ENCODE peak calls at places on chromosomes 1 and 21, in five cellular contexts. One of them, this sample, is unnamed.

GRCh38 chr1:46394108-46394871 is at the start of gene FAAH:
- DNase-seq in fibroblast of pulmonary artery: peak; percentile 25
- DNase-seq in left ventricle myocardium inferior: peak; percentile 68
- DNase-seq in GM13977: peak; percentile 24
- DNase-seq in BE2C: peak; percentile 72
- DNase-seq in this sample: peak; percentile 85

GRCh38 chr1:192973202-192973601 is 86.0 kb downstream of the UCHL5 start:
- DNase-seq in fibroblast of pulmonary artery: no peak
- DNase-seq in left ventricle myocardium inferior: no peak
- DNase-seq in GM13977: no peak
- DNase-seq in BE2C: no peak
- DNase-seq in this sample: no peak

GRCh38 chr1:5493708-5494390 is 498.4 kb downstream of the NPHP4 start:
- DNase-seq in fibroblast of pulmonary artery: no peak
- DNase-seq in left ventricle myocardium inferior: no peak
- DNase-seq in GM13977: no peak
- DNase-seq in BE2C: no peak
- DNase-seq in this sample: no peak

GRCh38 chr1:115112496-115113375 is 23.4 kb upstream of the TSPAN2 start:
- DNase-seq in fibroblast of pulmonary artery: peak; percentile 25
- DNase-seq in left ventricle myocardium inferior: no peak
- DNase-seq in GM13977: no peak
- DNase-seq in BE2C: peak; percentile 23
- DNase-seq in this sample: peak; percentile 75

GRCh38 chr1:231753313-231753712 is 126.7 kb downstream of the DISC1 start:
- DNase-seq in fibroblast of pulmonary artery: no peak
- DNase-seq in left ventricle myocardium inferior: no peak
- DNase-seq in GM13977: no peak
- DNase-seq in BE2C: no peak
- DNase-seq in this sample: no peak

GRCh38 chr21:15730484-15731242 is 881 bp downstream of the USP25 start:
- DNase-seq in fibroblast of pulmonary artery: peak; percentile 22
- DNase-seq in left ventricle myocardium inferior: no peak
- DNase-seq in GM13977: peak; percentile 29
- DNase-seq in BE2C: no peak
- DNase-seq in this sample: no peak

GRCh38 chr1:53552146-53552940 is 93.1 kb downstream of the DMRTB1 start:
- DNase-seq in fibroblast of pulmonary artery: no peak
- DNase-seq in left ventricle myocardium inferior: peak; percentile 1
- DNase-seq in GM13977: no peak
- DNase-seq in BE2C: peak; percentile 4
- DNase-seq in this sample: peak; percentile 2

GRCh38 chr1:118627435-118627834 is 360.7 kb downstream of the TBX15 start:
- DNase-seq in fibroblast of pulmonary artery: no peak
- DNase-seq in left ventricle myocardium inferior: no peak
- DNase-seq in GM13977: no peak
- DNase-seq in BE2C: no peak
- DNase-seq in this sample: no peak

GRCh38 chr1:91759076-91759475 is 126.9 kb downstream of the TGFBR3 start:
- DNase-seq in fibroblast of pulmonary artery: no peak
- DNase-seq in left ventricle myocardium inferior: no peak
- DNase-seq in GM13977: no peak
- DNase-seq in BE2C: no peak
- DNase-seq in this sample: no peak

GRCh38 chr1:42085596-42085995 is 67.6 kb upstream of the GUCA2B start:
- DNase-seq in fibroblast of pulmonary artery: peak; percentile 53
- DNase-seq in left ventricle myocardium inferior: no peak
- DNase-seq in GM13977: no peak
- DNase-seq in BE2C: no peak
- DNase-seq in this sample: no peak

GRCh38 chr1:112507896-112508241 is 896 bp upstream of the WNT2B start:
- DNase-seq in fibroblast of pulmonary artery: no peak
- DNase-seq in left ventricle myocardium inferior: no peak
- DNase-seq in GM13977: peak; percentile 60
- DNase-seq in BE2C: no peak
- DNase-seq in this sample: peak; percentile 47

GRCh38 chr21:45644041-45644906 is 749 bp downstream of the PCBP3 start:
- DNase-seq in fibroblast of pulmonary artery: peak; percentile 11
- DNase-seq in left ventricle myocardium inferior: no peak
- DNase-seq in GM13977: no peak
- DNase-seq in BE2C: peak; percentile 53
- DNase-seq in this sample: peak; percentile 41

GRCh38 chr1:236009193-236009592 is 55.7 kb downstream of the NID1 start:
- DNase-seq in fibroblast of pulmonary artery: no peak
- DNase-seq in left ventricle myocardium inferior: no peak
- DNase-seq in GM13977: no peak
- DNase-seq in BE2C: no peak
- DNase-seq in this sample: no peak

GRCh38 chr1:225484657-225485606 is 57.1 kb upstream of the LBR start:
- DNase-seq in fibroblast of pulmonary artery: no peak
- DNase-seq in left ventricle myocardium inferior: no peak
- DNase-seq in GM13977: no peak
- DNase-seq in BE2C: no peak
- DNase-seq in this sample: no peak

GRCh38 chr1:203839081-203839480 is 22.3 kb upstream of the SNRPE start:
- DNase-seq in fibroblast of pulmonary artery: peak; percentile 87
- DNase-seq in left ventricle myocardium inferior: no peak
- DNase-seq in GM13977: no peak
- DNase-seq in BE2C: no peak
- DNase-seq in this sample: no peak

GRCh38 chr1:115557715-115558114 is 84.1 kb upstream of the VANGL1 start:
- DNase-seq in fibroblast of pulmonary artery: no peak
- DNase-seq in left ventricle myocardium inferior: no peak
- DNase-seq in GM13977: no peak
- DNase-seq in BE2C: no peak
- DNase-seq in this sample: no peak

GRCh38 chr21:33042812-33043211 is 17.1 kb downstream of the OLIG2 start:
- DNase-seq in fibroblast of pulmonary artery: peak; percentile 90
- DNase-seq in left ventricle myocardium inferior: no peak
- DNase-seq in GM13977: no peak
- DNase-seq in BE2C: no peak
- DNase-seq in this sample: no peak

GRCh38 chr1:173473599-173474011 is 3.5 kb upstream of the PRDX6 start:
- DNase-seq in fibroblast of pulmonary artery: peak; percentile 69
- DNase-seq in left ventricle myocardium inferior: no peak
- DNase-seq in GM13977: no peak
- DNase-seq in BE2C: no peak
- DNase-seq in this sample: no peak

GRCh38 chr1:197081117-197081753 is 14.2 kb upstream of the F13B start:
- DNase-seq in fibroblast of pulmonary artery: no peak
- DNase-seq in left ventricle myocardium inferior: no peak
- DNase-seq in GM13977: no peak
- DNase-seq in BE2C: no peak
- DNase-seq in this sample: no peak

GRCh38 chr1:24155011-24155782 is 12.3 kb upstream of the IL22RA1 start:
- DNase-seq in fibroblast of pulmonary artery: no peak
- DNase-seq in left ventricle myocardium inferior: no peak
- DNase-seq in GM13977: peak; percentile 59
- DNase-seq in BE2C: no peak
- DNase-seq in this sample: no peak

GRCh38 chr1:174301295-174302077 is 142.2 kb downstream of the RABGAP1L start:
- DNase-seq in fibroblast of pulmonary artery: no peak
- DNase-seq in left ventricle myocardium inferior: no peak
- DNase-seq in GM13977: no peak
- DNase-seq in BE2C: no peak
- DNase-seq in this sample: no peak

GRCh38 chr1:92882817-92883216 is 51.0 kb downstream of the RPL5 start:
- DNase-seq in fibroblast of pulmonary artery: no peak
- DNase-seq in left ventricle myocardium inferior: no peak
- DNase-seq in GM13977: no peak
- DNase-seq in BE2C: no peak
- DNase-seq in this sample: no peak

GRCh38 chr1:27152829-27153548 is 1.9 kb downstream of the SLC9A1 start:
- DNase-seq in fibroblast of pulmonary artery: no peak
- DNase-seq in left ventricle myocardium inferior: no peak
- DNase-seq in GM13977: no peak
- DNase-seq in BE2C: no peak
- DNase-seq in this sample: no peak

GRCh38 chr1:19423130-19423529 is 62.2 kb downstream of the CAPZB start:
- DNase-seq in fibroblast of pulmonary artery: peak; percentile 36
- DNase-seq in left ventricle myocardium inferior: no peak
- DNase-seq in GM13977: no peak
- DNase-seq in BE2C: no peak
- DNase-seq in this sample: no peak

GRCh38 chr1:43270421-43271095 is 775 bp downstream of the TMEM125 start:
- DNase-seq in fibroblast of pulmonary artery: no peak
- DNase-seq in left ventricle myocardium inferior: no peak
- DNase-seq in GM13977: peak; percentile 27
- DNase-seq in BE2C: no peak
- DNase-seq in this sample: peak; percentile 47

GRCh38 chr1:77975386-77975785 is 3.5 kb downstream of the FUBP1 start:
- DNase-seq in fibroblast of pulmonary artery: peak; percentile 11
- DNase-seq in left ventricle myocardium inferior: no peak
- DNase-seq in GM13977: no peak
- DNase-seq in BE2C: no peak
- DNase-seq in this sample: no peak

GRCh38 chr1:105544475-105544874 is 1512.0 kb upstream of the PRMT6 start:
- DNase-seq in fibroblast of pulmonary artery: peak; percentile 14
- DNase-seq in left ventricle myocardium inferior: no peak
- DNase-seq in GM13977: no peak
- DNase-seq in BE2C: no peak
- DNase-seq in this sample: no peak

GRCh38 chr1:224433041-224433670 is 1.4 kb downstream of the WDR26 start:
- DNase-seq in fibroblast of pulmonary artery: peak; percentile 18
- DNase-seq in left ventricle myocardium inferior: no peak
- DNase-seq in GM13977: no peak
- DNase-seq in BE2C: peak; percentile 22
- DNase-seq in this sample: peak; percentile 50

GRCh38 chr1:225182701-225183100 is 245.1 kb downstream of the LBR start:
- DNase-seq in fibroblast of pulmonary artery: no peak
- DNase-seq in left ventricle myocardium inferior: no peak
- DNase-seq in GM13977: no peak
- DNase-seq in BE2C: no peak
- DNase-seq in this sample: no peak

GRCh38 chr1:48870596-48870995 is 93.9 kb upstream of the BEND5 start:
- DNase-seq in fibroblast of pulmonary artery: peak; percentile 40
- DNase-seq in left ventricle myocardium inferior: no peak
- DNase-seq in GM13977: no peak
- DNase-seq in BE2C: peak; percentile 13
- DNase-seq in this sample: peak; percentile 7

GRCh38 chr1:220908757-220909156 is 29.5 kb downstream of the HLX start:
- DNase-seq in fibroblast of pulmonary artery: peak; percentile 61
- DNase-seq in left ventricle myocardium inferior: no peak
- DNase-seq in GM13977: peak; percentile 15
- DNase-seq in BE2C: no peak
- DNase-seq in this sample: no peak

GRCh38 chr1:110214454-110215404 is 4.6 kb downstream of the KCNC4 start:
- DNase-seq in fibroblast of pulmonary artery: peak; percentile 45
- DNase-seq in left ventricle myocardium inferior: no peak
- DNase-seq in GM13977: no peak
- DNase-seq in BE2C: peak; percentile 53
- DNase-seq in this sample: no peak

GRCh38 chr1:72954943-72955342 is 672.6 kb upstream of the NEGR1 start:
- DNase-seq in fibroblast of pulmonary artery: no peak
- DNase-seq in left ventricle myocardium inferior: no peak
- DNase-seq in GM13977: no peak
- DNase-seq in BE2C: no peak
- DNase-seq in this sample: no peak

GRCh38 chr1:179955318-179955638 is 668 bp downstream of the CEP350 start:
- DNase-seq in fibroblast of pulmonary artery: peak; percentile 13
- DNase-seq in left ventricle myocardium inferior: no peak
- DNase-seq in GM13977: no peak
- DNase-seq in BE2C: no peak
- DNase-seq in this sample: no peak

GRCh38 chr1:179952181-179952580 is 2.4 kb upstream of the CEP350 start:
- DNase-seq in fibroblast of pulmonary artery: no peak
- DNase-seq in left ventricle myocardium inferior: no peak
- DNase-seq in GM13977: no peak
- DNase-seq in BE2C: no peak
- DNase-seq in this sample: no peak

GRCh38 chr1:179955731-179956130 is 1.1 kb downstream of the CEP350 start:
- DNase-seq in fibroblast of pulmonary artery: no peak
- DNase-seq in left ventricle myocardium inferior: no peak
- DNase-seq in GM13977: no peak
- DNase-seq in BE2C: no peak
- DNase-seq in this sample: no peak

GRCh38 chr1:179954494-179955317 is at the start of gene CEP350:
- DNase-seq in fibroblast of pulmonary artery: peak; percentile 100
- DNase-seq in left ventricle myocardium inferior: peak; percentile 99
- DNase-seq in GM13977: peak; percentile 86
- DNase-seq in BE2C: peak; percentile 99
- DNase-seq in this sample: peak; percentile 98

GRCh38 chr1:179953974-179954493 is 576 bp upstream of the CEP350 start:
- DNase-seq in fibroblast of pulmonary artery: peak; percentile 65
- DNase-seq in left ventricle myocardium inferior: no peak
- DNase-seq in GM13977: peak; percentile 23
- DNase-seq in BE2C: peak; percentile 23
- DNase-seq in this sample: peak; percentile 12
- TF ChIP-seq CTCF in fibroblast of pulmonary artery: peak; percentile 23
- TF ChIP-seq CTCF in left ventricle myocardium inferior: peak; percentile 39
- TF ChIP-seq CTCF in GM13977: peak; percentile 12
- TF ChIP-seq CTCF in BE2C: peak; percentile 34
- TF ChIP-seq CTCF in this sample: no peak

DNA sequence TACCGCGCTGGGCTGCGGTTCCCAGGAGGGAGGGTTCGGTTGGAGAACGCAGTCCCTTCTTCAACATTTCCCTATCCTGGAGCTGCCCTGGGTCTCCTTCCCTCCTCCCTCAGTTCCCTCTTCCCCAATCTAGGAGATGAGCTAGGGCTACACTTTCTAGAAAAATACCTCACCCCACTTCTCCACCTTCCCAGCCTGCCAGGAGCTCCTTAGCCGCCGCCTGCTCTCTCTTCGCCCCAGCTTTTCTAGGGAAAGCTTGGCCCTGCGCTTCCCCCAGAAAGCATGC is 484 bp upstream of the ADAMTS1 start:
- DNase-seq in fibroblast of pulmonary artery: no peak
- DNase-seq in left ventricle myocardium inferior: no peak
- DNase-seq in GM13977: no peak
- DNase-seq in BE2C: no peak
- DNase-seq in this sample: no peak
- TF ChIP-seq CTCF in fibroblast of pulmonary artery: no peak
- TF ChIP-seq CTCF in left ventricle myocardium inferior: no peak
- TF ChIP-seq CTCF in GM13977: no peak
- TF ChIP-seq CTCF in BE2C: no peak
- TF ChIP-seq CTCF in this sample: no peak

DNA sequence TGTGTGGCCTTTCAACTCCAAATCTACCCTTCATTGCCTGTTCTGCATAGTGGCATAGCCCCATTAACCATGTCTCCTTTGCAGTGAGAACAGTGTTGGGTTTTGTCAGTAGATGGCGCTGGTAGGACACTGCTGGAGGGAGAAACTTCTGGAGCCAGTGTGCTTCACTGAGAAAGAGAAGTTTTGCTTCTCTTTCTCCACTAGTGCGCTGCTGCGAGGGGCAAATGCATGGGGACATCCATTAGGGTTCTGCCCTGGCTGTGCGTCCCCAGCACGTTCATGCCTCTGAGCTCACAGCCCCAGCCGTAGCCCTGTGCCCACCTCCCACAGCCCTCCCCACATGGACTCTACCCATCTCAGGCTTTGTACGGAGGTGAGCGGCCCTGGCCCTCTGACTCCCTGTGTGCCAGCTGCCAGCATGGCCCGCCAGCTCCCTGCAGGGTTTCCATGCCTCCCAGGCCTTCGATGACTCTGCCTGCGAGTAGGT is 53.1 kb downstream of the RIMS3 start:
- DNase-seq in fibroblast of pulmonary artery: peak; percentile 79
- DNase-seq in left ventricle myocardium inferior: no peak
- DNase-seq in GM13977: peak; percentile 84
- DNase-seq in BE2C: peak; percentile 65
- DNase-seq in this sample: peak; percentile 77
- TF ChIP-seq CTCF in fibroblast of pulmonary artery: peak; percentile 98
- TF ChIP-seq CTCF in left ventricle myocardium inferior: peak; percentile 85
- TF ChIP-seq CTCF in GM13977: peak; percentile 92
- TF ChIP-seq CTCF in BE2C: peak; percentile 90
- TF ChIP-seq CTCF in this sample: peak; percentile 80

GRCh38 chr1:207009945-207010344 is 22.6 kb downstream of the C1orf116 start:
- DNase-seq in fibroblast of pulmonary artery: no peak
- DNase-seq in left ventricle myocardium inferior: no peak
- DNase-seq in GM13977: no peak
- DNase-seq in BE2C: no peak
- DNase-seq in this sample: no peak
- TF ChIP-seq CTCF in fibroblast of pulmonary artery: no peak
- TF ChIP-seq CTCF in left ventricle myocardium inferior: no peak
- TF ChIP-seq CTCF in GM13977: no peak
- TF ChIP-seq CTCF in BE2C: no peak
- TF ChIP-seq CTCF in this sample: no peak